ENCODE peak calls at places on chromosomes 3 and 15, in four cellular contexts. C is IMR-90, R is SK-N-SH, D is A549. K is an unnamed sample.

GRCh38 chr3:157089455-157090221 is 70.3 kb downstream of the CCNL1 start:
- DNase-seq in R (no peak), C (peak), D (no peak), K (peak)

GRCh38 chr15:64703632-64703959 is 71.8 kb downstream of the RBPMS2 start:
- DNase-seq in R (peak), D (peak), C (no peak), K (peak)

GRCh38 chr3:135500034-135500433 is 465.5 kb upstream of the PPP2R3A start:
- DNase-seq in D (no peak), R (no peak), C (no peak), K (no peak)

GRCh38 chr3:126514161-126514560 is 3.4 kb downstream of the UROC1 start:
- DNase-seq in C (no peak), D (no peak), R (no peak), K (no peak)

GRCh38 chr3:63029921-63030320 is 154.7 kb upstream of the CADPS start:
- DNase-seq in D (no peak), R (no peak), C (no peak), K (no peak)

GRCh38 chr15:34018021-34018645 is 20.9 kb downstream of the AVEN start:
- DNase-seq in C (no peak), R (no peak), D (no peak), K (no peak)

GRCh38 chr15:84725001-84725491 is 9.1 kb upstream of the SEC11A start:
- DNase-seq in R (peak), C (peak), D (no peak), K (no peak)

GRCh38 chr15:81386947-81387346 is 12.9 kb upstream of the TMC3 start:
- DNase-seq in C (peak), R (no peak), D (no peak), K (no peak)

GRCh38 chr3:43790060-43790459 is 99.3 kb downstream of the ABHD5 start:
- DNase-seq in R (no peak), D (no peak), C (no peak), K (no peak)

GRCh38 chr3:152402698-152403456 is 134.1 kb downstream of the MBNL1 start:
- DNase-seq in R (no peak), D (no peak), C (peak), K (no peak)

GRCh38 chr3:195001261-195001660 is 269.7 kb downstream of the XXYLT1 start:
- DNase-seq in R (no peak), D (no peak), C (no peak), K (no peak)

GRCh38 chr3:15387171-15387581 is 40.2 kb downstream of the METTL6 start:
- DNase-seq in C (peak), R (no peak), D (no peak), K (no peak)

GRCh38 chr3:105781871-105782270 is 86.9 kb downstream of the CBLB start:
- DNase-seq in D (no peak), C (peak), R (no peak), K (no peak)

GRCh38 chr15:55279746-55280351 is 9.8 kb downstream of the RAB27A start:
- DNase-seq in D (peak), C (peak), R (no peak), K (peak)

GRCh38 chr3:10099030-10099429 is 9.0 kb downstream of the FANCD2OS start:
- DNase-seq in C (no peak), R (no peak), D (no peak), K (no peak)

GRCh38 chr15:40743921-40744809 is 10.9 kb downstream of the RMDN3 start:
- DNase-seq in R (no peak), C (peak), D (no peak), K (no peak)

GRCh38 chr3:171936231-171936841 is 93.2 kb downstream of the TMEM212 start:
- DNase-seq in C (peak), R (no peak), D (no peak), K (no peak)

GRCh38 chr3:42730294-42730693 is 27.7 kb upstream of the HHATL start:
- DNase-seq in R (no peak), D (no peak), C (no peak), K (no peak)
- TF ChIP-seq RCOR1 in R (no peak), D (no peak), C (no peak), K (no peak)

GRCh38 chr3:130077636-130078035 is 4.0 kb upstream of the ALG1L2 start:
- DNase-seq in D (no peak), C (no peak), R (no peak), K (peak)

DNA sequence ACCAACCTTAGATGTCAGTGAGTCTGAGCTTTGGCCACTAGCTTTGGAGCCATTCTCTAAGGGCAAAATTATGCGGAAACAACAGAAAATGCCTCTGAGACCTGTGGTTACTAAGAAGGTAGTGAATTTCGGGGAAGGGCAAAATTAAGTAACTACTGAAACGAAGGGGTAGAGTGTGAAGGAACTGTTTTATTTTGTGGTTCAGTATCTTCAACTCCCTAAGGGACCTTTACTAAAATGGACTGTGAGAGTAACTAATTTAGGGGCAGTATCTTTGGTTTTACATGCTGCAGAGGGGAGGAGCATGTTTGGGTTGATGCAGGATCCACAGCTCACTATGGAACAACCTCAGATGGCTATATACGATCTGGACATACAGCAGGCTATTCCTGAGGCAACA is 8.0 kb upstream of the ALG1L2 start:
- DNase-seq in D (no peak), C (no peak), R (no peak), K (no peak)
- TF ChIP-seq RCOR1 in D (no peak), C (no peak), R (no peak), K (no peak)

GRCh38 chr3:150376001-150376848 is 31.9 kb upstream of the TSC22D2 start:
- DNase-seq in R (no peak), C (peak), D (no peak), K (no peak)
- TF ChIP-seq RCOR1 in R (no peak), C (no peak), D (no peak), K (no peak)

GRCh38 chr3:197168606-197169005 is 129.8 kb downstream of the DLG1 start:
- DNase-seq in R (peak), C (peak), D (no peak), K (peak)
- TF ChIP-seq RCOR1 in R (no peak), C (no peak), D (no peak), K (no peak)